ENCODE peak calls at places on chromosome 16, in five cellular contexts. X is GM23338, Z is breast epithelium, C is transverse colon, B is upper lobe of left lung. I is an unnamed sample.

GRCh38 chr16:2243781-2244180 is 7.5 kb downstream of the DNASE1L2 start:
- DNase-seq in X (no peak), B (no peak), C (no peak), Z (no peak), I (no peak)

GRCh38 chr16:83935005-83935857 is 17.8 kb upstream of the OSGIN1 start:
- DNase-seq in B (no peak), X (no peak), C (no peak), Z (no peak), I (no peak)

GRCh38 chr16:71565812-71566700 is 10.8 kb downstream of the TAT start:
- DNase-seq in B (no peak), C (no peak), X (no peak), Z (no peak), I (no peak)

GRCh38 chr16:4142268-4142667 is 26.0 kb upstream of the ADCY9 start:
- DNase-seq in X (no peak), C (no peak), B (no peak), Z (no peak), I (peak)

GRCh38 chr16:5003828-5004227 is 29.9 kb downstream of the NAGPA start:
- DNase-seq in C (no peak), Z (no peak), B (no peak), X (no peak), I (no peak)

GRCh38 chr16:1791943-1792812 is 1.3 kb downstream of the IGFALS start:
- DNase-seq in C (no peak), X (no peak), B (no peak), Z (no peak), I (peak)

GRCh38 chr16:1088295-1089170 is 7.5 kb downstream of the C1QTNF8 start:
- DNase-seq in X (no peak), Z (no peak), B (no peak), C (no peak), I (no peak)

GRCh38 chr16:89484088-89484501 is 6.3 kb downstream of the ANKRD11 start:
- DNase-seq in B (no peak), Z (no peak), X (no peak), C (no peak), I (no peak)

GRCh38 chr16:7362231-7362630 is 29.6 kb downstream of the RBFOX1 start:
- DNase-seq in C (no peak), X (no peak), Z (no peak), B (no peak), I (no peak)

GRCh38 chr16:7140899-7141298 is 191.7 kb upstream of the RBFOX1 start:
- DNase-seq in B (no peak), C (no peak), Z (no peak), X (no peak), I (no peak)

GRCh38 chr16:83272201-83272600 is 535.6 kb upstream of the HSBP1 start:
- DNase-seq in C (no peak), B (no peak), X (no peak), Z (no peak), I (no peak)

GRCh38 chr16:49061315-49061714 is 220.3 kb downstream of the CBLN1 start:
- DNase-seq in B (no peak), X (no peak), C (no peak), Z (no peak), I (no peak)

GRCh38 chr16:57479422-57480126 is 6.7 kb downstream of the DOK4 start:
- DNase-seq in C (peak), Z (no peak), X (peak), B (no peak), I (no peak)

GRCh38 chr16:50248845-50249244 is 17.5 kb upstream of the ADCY7 start:
- DNase-seq in Z (peak), B (no peak), X (peak), C (no peak), I (no peak)

GRCh38 chr16:56609463-56609921 is 1.1 kb downstream of the MT2A start:
- DNase-seq in X (no peak), B (peak), C (peak), Z (peak), I (peak)

GRCh38 chr16:4664538-4665418 is 28.6 kb upstream of the NUDT16L1 start:
- DNase-seq in X (no peak), Z (no peak), C (peak), B (peak), I (peak)

GRCh38 chr16:47141773-47142468 is 1.8 kb downstream of the NETO2 start:
- DNase-seq in X (peak), B (peak), Z (peak), C (peak), I (peak)

GRCh38 chr16:28823291-28823718 is 506 bp downstream of the ATXN2L start:
- DNase-seq in C (no peak), X (peak), Z (no peak), B (no peak), I (no peak)

GRCh38 chr16:4288148-4288921 is 15.5 kb upstream of the TFAP4 start:
- DNase-seq in B (peak), Z (peak), X (peak), C (peak), I (peak)

GRCh38 chr16:30821891-30822290 is 34.9 kb upstream of the ZNF629 start:
- DNase-seq in C (no peak), X (no peak), B (no peak), Z (no peak), I (no peak)

GRCh38 chr16:74736531-74737157 is 36.0 kb upstream of the MLKL start:
- DNase-seq in X (no peak), C (no peak), B (no peak), Z (no peak), I (no peak)

GRCh38 chr16:57863434-57864160 is 61.3 kb upstream of the KIFC3 start:
- DNase-seq in Z (peak), B (peak), X (peak), C (peak), I (no peak)

GRCh38 chr16:15636392-15636873 is 6.5 kb downstream of the MARF1 start:
- DNase-seq in C (no peak), B (no peak), X (no peak), Z (no peak), I (no peak)

GRCh38 chr16:21701271-21701670 is 37.5 kb downstream of the OTOA start:
- DNase-seq in Z (no peak), X (peak), B (no peak), C (no peak), I (no peak)

GRCh38 chr16:3922241-3922640 is 41.7 kb upstream of the CREBBP start:
- DNase-seq in X (no peak), Z (no peak), C (no peak), B (no peak), I (no peak)

GRCh38 chr16:88764080-88764479 is 20.9 kb downstream of the PIEZO1 start:
- DNase-seq in X (no peak), C (no peak), B (no peak), Z (no peak), I (no peak)

GRCh38 chr16:30005341-30006094 is 5.3 kb downstream of the DOC2A start:
- DNase-seq in Z (no peak), C (peak), B (no peak), X (peak), I (peak)

GRCh38 chr16:87550510-87550961 is 51.8 kb upstream of the JPH3 start:
- DNase-seq in B (peak), C (peak), Z (no peak), X (peak), I (peak)

GRCh38 chr16:22141746-22142145 is 20.6 kb upstream of the SDR42E2 start:
- DNase-seq in C (no peak), Z (no peak), B (no peak), X (peak), I (no peak)

GRCh38 chr16:54742436-54742835 is 188.2 kb upstream of the IRX5 start:
- DNase-seq in C (no peak), B (no peak), X (no peak), Z (no peak), I (no peak)

GRCh38 chr16:30602595-30603277 is 7.5 kb downstream of the ZNF689 start:
- DNase-seq in B (no peak), C (no peak), Z (no peak), X (no peak), I (no peak)

GRCh38 chr16:49462989-49463371 is 89.4 kb downstream of the C16orf78 start:
- DNase-seq in X (no peak), B (peak), Z (no peak), C (no peak), I (no peak)

GRCh38 chr16:52547001-52547833 is at the start of gene TOX3:
- DNase-seq in Z (no peak), X (peak), B (no peak), C (peak), I (no peak)

GRCh38 chr16:5026664-5027063 is 7.1 kb downstream of the NAGPA start:
- DNase-seq in Z (no peak), C (no peak), X (no peak), B (no peak), I (no peak)

GRCh38 chr16:53666816-53667415 is 36.7 kb downstream of the RPGRIP1L start:
- DNase-seq in B (no peak), C (no peak), Z (no peak), X (no peak), I (no peak)
- TF ChIP-seq POLR2AphosphoS5 in B (no peak), C (no peak), Z (no peak), X (no peak), I (no peak)

GRCh38 chr16:81601008-81601428 is 156.4 kb downstream of the CMIP start:
- DNase-seq in Z (peak), C (no peak), X (no peak), B (no peak), I (no peak)
- TF ChIP-seq POLR2AphosphoS5 in Z (no peak), C (no peak), X (no peak), B (no peak), I (no peak)

DNA sequence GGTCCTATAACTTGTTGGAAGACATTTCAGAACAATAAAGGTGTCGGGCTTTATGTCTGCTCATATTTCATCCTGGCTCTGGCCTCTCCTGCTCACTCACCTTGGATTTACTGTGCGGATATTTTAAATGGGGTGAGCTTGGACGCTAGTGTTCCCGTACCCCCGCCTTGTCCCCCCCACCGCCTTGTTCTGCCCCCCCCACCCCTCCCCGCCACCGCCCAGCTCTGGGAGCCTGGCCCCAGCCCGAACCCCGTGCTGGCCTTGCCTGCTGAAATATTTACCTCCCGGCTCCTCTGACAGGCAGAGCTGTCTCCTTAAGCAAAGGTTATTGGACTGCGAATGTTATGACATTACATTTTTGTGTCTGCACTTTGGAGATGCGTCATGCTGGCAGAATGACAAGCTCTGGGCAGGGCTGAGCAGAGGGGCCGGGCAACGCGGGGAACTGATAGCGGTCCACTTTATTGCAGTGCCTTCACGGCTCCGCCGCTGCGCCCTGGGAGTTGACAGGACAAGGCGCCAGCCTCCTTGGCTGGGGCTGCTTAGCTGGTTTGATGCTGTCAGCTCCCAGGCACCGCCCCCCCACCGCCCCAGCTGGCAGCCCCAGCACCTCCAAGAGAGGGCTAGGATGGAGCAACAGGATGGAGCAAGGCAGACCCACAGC is 222.5 kb upstream of the GSE1 start:
- DNase-seq in Z (peak), X (no peak), B (no peak), C (peak), I (no peak)
- TF ChIP-seq POLR2AphosphoS5 in Z (peak), X (no peak), B (peak), C (peak), I (no peak)

DNA sequence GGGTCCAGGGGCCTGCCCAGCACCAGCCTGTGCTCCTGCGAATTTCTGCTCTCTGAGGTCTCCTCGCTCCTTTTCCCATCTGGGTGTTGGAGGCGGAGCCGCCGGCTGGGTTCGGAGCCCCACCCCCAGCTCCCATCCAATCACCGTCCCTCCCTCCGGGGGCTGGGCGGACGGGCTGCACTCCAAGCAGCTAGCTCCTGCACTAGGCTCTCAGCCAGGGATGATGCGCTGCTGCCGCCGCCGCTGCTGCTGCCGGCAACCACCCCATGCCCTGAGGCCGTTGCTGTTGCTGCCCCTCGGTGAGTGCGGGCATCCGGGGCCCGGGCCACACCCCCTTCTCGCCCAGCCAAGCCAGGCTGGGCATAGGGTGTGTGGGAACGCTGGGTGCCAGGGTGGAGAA is at the start of gene NRN1L:
- DNase-seq in X (peak), Z (peak), C (peak), B (peak), I (no peak)
- TF ChIP-seq POLR2AphosphoS5 in X (peak), Z (no peak), C (no peak), B (no peak), I (no peak)

GRCh38 chr16:78689031-78689430 is 589.6 kb downstream of the WWOX start:
- DNase-seq in X (no peak), C (no peak), Z (no peak), B (no peak), I (no peak)

GRCh38 chr16:78684655-78685400 is 585.4 kb downstream of the WWOX start:
- DNase-seq in Z (no peak), X (no peak), B (no peak), C (no peak), I (no peak)

GRCh38 chr16:78686601-78687000 is 587.1 kb downstream of the WWOX start:
- DNase-seq in Z (no peak), X (no peak), C (no peak), B (no peak), I (no peak)

GRCh38 chr16:78689536-78689935 is 590.1 kb downstream of the WWOX start:
- DNase-seq in B (no peak), X (no peak), Z (no peak), C (no peak), I (no peak)

DNA sequence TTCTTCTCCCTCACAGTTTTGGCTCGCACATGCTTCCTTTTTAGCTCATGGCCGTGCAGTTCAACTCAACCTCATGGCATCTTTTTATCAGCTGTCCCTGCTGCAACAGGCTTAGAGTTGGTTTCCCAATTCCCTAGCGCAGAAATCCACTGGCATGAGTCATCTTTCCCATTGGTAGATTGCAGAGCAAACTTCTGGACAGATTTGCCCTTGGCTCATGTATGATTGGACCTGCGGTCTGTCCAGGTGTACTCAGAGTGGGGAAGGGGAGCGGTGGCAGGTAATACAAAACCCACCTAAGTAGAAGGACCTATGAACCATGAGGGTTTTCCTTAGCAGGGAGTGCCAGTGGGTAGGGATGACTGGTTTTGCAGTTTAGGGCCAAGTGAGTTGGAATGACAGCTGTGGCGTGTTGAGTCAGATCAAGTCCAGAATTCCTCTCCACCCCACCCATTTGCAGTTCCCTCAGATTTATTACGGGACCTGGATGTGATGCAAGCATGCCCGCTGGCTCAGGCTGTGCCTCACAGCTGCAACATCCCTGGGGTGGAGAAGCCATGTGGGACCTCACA is 584.7 kb downstream of the WWOX start:
- DNase-seq in X (no peak), Z (no peak), C (peak), B (peak), I (no peak)
- TF ChIP-seq POLR2AphosphoS5 in X (no peak), Z (peak), C (no peak), B (peak), I (no peak)

GRCh38 chr16:73006021-73006420 is 41.9 kb downstream of the ZFHX3 start:
- DNase-seq in X (no peak), Z (no peak), C (no peak), B (no peak), I (no peak)

GRCh38 chr16:73000020-73000906 is 47.7 kb downstream of the ZFHX3 start:
- DNase-seq in Z (peak), B (peak), X (no peak), C (no peak), I (no peak)

GRCh38 chr16:72999541-73000019 is 48.3 kb downstream of the ZFHX3 start:
- DNase-seq in Z (no peak), X (no peak), B (no peak), C (no peak), I (no peak)

GRCh38 chr16:73000907-73001521 is 46.9 kb downstream of the ZFHX3 start:
- DNase-seq in C (no peak), X (no peak), Z (no peak), B (no peak), I (no peak)

DNA sequence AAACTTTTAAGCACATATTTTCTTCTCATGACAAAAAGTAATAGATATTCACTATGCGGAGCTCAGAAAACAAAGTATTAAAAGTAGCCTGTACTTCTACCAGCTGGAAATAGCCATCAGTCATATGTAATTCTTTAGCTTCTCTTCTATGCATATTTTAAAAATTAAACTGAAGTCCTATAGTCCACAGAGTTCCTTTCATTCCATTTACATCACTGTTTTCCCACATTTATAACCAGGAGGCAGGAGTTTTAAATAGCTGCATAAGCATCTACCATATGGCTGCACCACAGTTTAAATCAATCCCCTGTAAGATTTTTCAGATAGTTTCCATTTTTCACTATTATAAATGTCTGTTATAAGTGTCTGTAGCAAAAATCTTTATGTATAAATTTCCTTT is 45.1 kb downstream of the ZFHX3 start:
- DNase-seq in Z (no peak), C (no peak), B (no peak), X (no peak), I (no peak)
- TF ChIP-seq POLR2AphosphoS5 in Z (no peak), C (no peak), B (no peak), X (no peak), I (no peak)

DNA sequence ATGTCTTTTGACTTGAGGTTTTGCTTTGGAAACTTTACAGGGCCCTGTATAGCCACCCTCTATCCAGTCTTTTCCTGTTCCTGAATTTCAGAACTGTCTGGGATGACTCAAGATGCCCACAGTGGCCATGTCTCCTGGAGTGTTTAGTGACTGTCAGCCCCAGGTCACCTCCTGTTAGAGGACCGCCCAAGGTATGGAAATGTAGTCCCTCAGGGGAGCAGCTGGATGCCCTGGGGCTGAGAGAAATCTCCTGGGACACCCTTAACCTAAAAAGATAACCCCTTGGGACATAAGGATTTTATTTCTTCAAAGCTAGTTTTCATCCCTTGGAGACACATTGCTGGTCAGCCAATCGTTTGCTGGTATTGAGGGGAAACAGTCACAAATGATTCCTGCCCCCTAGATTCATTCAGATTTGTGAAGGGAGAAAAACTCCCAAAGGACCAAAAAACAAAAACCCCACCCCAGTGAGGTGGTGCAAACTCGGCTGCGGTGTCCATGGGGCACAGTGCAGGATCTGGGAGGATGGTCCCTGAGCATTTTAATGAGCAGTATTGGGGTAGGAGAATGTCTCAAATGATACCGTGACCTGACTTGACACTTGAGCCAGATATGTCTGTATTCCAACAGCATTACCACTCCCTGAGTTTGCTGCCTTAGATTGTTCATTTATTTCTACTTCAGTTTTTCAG is 1.7 kb downstream of the ZNF267 start:
- DNase-seq in C (no peak), B (no peak), Z (no peak), X (no peak), I (no peak)
- TF ChIP-seq POLR2AphosphoS5 in C (no peak), B (no peak), Z (no peak), X (no peak), I (peak)

GRCh38 chr16:12111819-12112218 is 135.3 kb downstream of the SNX29 start:
- DNase-seq in X (no peak), B (no peak), C (no peak), Z (no peak), I (no peak)
- TF ChIP-seq POLR2AphosphoS5 in X (no peak), B (no peak), C (no peak), Z (no peak), I (no peak)

DNA sequence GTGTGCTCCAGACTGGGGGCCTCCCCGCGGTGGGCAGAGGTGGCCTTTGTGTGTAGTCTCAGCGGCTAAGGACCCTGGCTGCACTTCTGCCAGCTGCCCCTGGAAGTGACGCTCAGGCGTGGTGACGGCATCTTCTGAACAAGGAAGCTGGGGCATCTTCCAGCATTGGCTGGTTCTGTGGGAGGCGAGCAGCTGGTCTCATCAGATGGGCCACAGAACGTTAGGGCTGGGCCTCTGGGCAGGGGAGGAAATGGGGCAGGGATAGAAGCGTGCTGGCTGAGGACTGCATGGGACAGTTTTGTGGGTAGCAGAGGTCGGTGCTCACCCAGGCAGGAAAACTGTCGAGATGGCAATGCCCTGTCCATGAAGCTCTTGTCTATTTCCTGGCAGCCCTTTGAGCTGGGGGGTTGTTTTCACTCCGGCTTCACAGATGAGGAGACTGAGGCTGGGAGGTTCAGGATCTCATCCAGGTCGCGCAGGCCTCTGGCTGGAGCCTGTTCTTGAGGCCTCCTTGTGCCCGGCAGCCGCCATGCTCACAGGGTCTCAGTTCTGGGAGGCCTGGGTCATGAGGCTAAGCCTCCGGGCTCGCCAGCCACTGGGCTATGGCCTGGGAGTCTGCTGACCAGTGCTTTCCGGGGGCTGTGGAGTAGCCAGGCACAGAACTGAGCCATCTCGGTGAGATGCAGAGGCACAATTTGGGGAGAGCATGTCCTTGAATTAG is 16.3 kb downstream of the IRF8 start:
- DNase-seq in B (no peak), C (no peak), Z (no peak), X (no peak), I (no peak)
- TF ChIP-seq POLR2AphosphoS5 in B (no peak), C (no peak), Z (no peak), X (no peak), I (no peak)

I was measured in GM12892.